ENCODE peak calls at places on chromosomes 1 and 21, in five cellular contexts. S is posterior cingulate gyrus; D is central memory CD4-positive, alpha-beta T cell; O is left ventricle myocardium superior; W is renal cortical epithelial cell. H is an unnamed sample.

GRCh38 chr1:157960773-157961172 is 32.7 kb upstream of the KIRREL1 start:
- DNase-seq in S (no peak), D (no peak), O (no peak), W (no peak), H (no peak)

GRCh38 chr1:89980605-89981004 is 14.3 kb upstream of the ZNF326 start:
- DNase-seq in S (no peak), D (no peak), O (no peak), W (no peak), H (no peak)

GRCh38 chr1:198935371-198935921 is 296.6 kb downstream of the PTPRC start:
- DNase-seq in S (peak; percentile 69), D (peak; percentile 25), O (peak; percentile 59), W (peak; percentile 96), H (peak; percentile 42)

GRCh38 chr1:114828251-114828650 is 26.4 kb upstream of the SYCP1 start:
- DNase-seq in S (no peak), D (no peak), O (no peak), W (peak; percentile 16), H (no peak)

GRCh38 chr1:9293512-9294439 is 1.1 kb downstream of the SPSB1 start:
- DNase-seq in S (no peak), D (peak; percentile 43), O (peak; percentile 64), W (peak; percentile 52), H (no peak)

GRCh38 chr1:3595949-3596348 is 15.4 kb downstream of the MEGF6 start:
- DNase-seq in S (no peak), D (no peak), O (no peak), W (no peak), H (no peak)

GRCh38 chr1:53246261-53247134 is 8.2 kb upstream of the MAGOH start:
- DNase-seq in S (no peak), D (no peak), O (no peak), W (no peak), H (no peak)

GRCh38 chr1:218366322-218367052 is 21.4 kb downstream of the TGFB2 start:
- DNase-seq in S (no peak), D (no peak), O (no peak), W (no peak), H (no peak)

GRCh38 chr1:180235077-180235501 is 5.0 kb downstream of the LHX4 start:
- DNase-seq in S (no peak), D (no peak), O (no peak), W (no peak), H (no peak)

GRCh38 chr1:48039088-48040049 is 42.2 kb upstream of the TRABD2B start:
- DNase-seq in S (no peak), D (no peak), O (no peak), W (peak; percentile 74), H (no peak)

GRCh38 chr1:7646981-7647901 is 123.9 kb upstream of the VAMP3 start:
- DNase-seq in S (peak; percentile 74), D (peak; percentile 32), O (peak; percentile 85), W (peak; percentile 16), H (peak; percentile 23)

GRCh38 chr21:32772281-32773047 is 909 bp upstream of the PAXBP1 start:
- DNase-seq in S (no peak), D (peak; percentile 44), O (no peak), W (peak; percentile 70), H (no peak)

GRCh38 chr1:44168520-44169098 is 27.2 kb upstream of the KLF18 start:
- DNase-seq in S (no peak), D (no peak), O (no peak), W (no peak), H (no peak)

GRCh38 chr1:178275553-178275952 is 181.6 kb downstream of the RASAL2 start:
- DNase-seq in S (no peak), D (no peak), O (no peak), W (no peak), H (no peak)

GRCh38 chr1:23470282-23471070 is 13.5 kb downstream of the ASAP3 start:
- DNase-seq in S (no peak), D (no peak), O (peak; percentile 76), W (peak; percentile 84), H (no peak)

GRCh38 chr1:76713535-76713934 is 153.7 kb upstream of the ST6GALNAC5 start:
- DNase-seq in S (no peak), D (no peak), O (no peak), W (no peak), H (no peak)

GRCh38 chr1:172351347-172351746 is 69.1 kb upstream of the C1orf105 start:
- DNase-seq in S (no peak), D (no peak), O (no peak), W (no peak), H (no peak)

GRCh38 chr1:79079770-79080169 is 73.2 kb upstream of the ADGRL4 start:
- DNase-seq in S (no peak), D (no peak), O (peak; percentile 20), W (peak; percentile 99), H (no peak)

GRCh38 chr1:11768821-11769220 is 6.8 kb downstream of the C1orf167 start:
- DNase-seq in S (no peak), D (no peak), O (no peak), W (no peak), H (no peak)

GRCh38 chr1:81800741-81801031 is at the start of gene ADGRL2:
- DNase-seq in S (peak; percentile 8), D (no peak), O (peak; percentile 76), W (no peak), H (no peak)

GRCh38 chr1:164440222-164440621 is 118.8 kb upstream of the PBX1 start:
- DNase-seq in S (no peak), D (no peak), O (no peak), W (peak; percentile 1), H (no peak)

GRCh38 chr1:86062458-86062857 is 94.1 kb downstream of the COL24A1 start:
- DNase-seq in S (no peak), D (no peak), O (no peak), W (no peak), H (no peak)

GRCh38 chr1:119083479-119083878 is 57.0 kb downstream of the WARS2 start:
- DNase-seq in S (no peak), D (no peak), O (no peak), W (no peak), H (no peak)

GRCh38 chr1:161958425-161958824 is 65.2 kb downstream of the OLFML2B start:
- DNase-seq in S (peak; percentile 70), D (no peak), O (no peak), W (peak; percentile 15), H (peak; percentile 9)

GRCh38 chr1:5720045-5720444 is 272.2 kb downstream of the NPHP4 start:
- DNase-seq in S (no peak), D (no peak), O (no peak), W (no peak), H (no peak)

GRCh38 chr1:64107587-64107986 is 95.8 kb upstream of the UBE2U start:
- DNase-seq in S (no peak), D (no peak), O (no peak), W (no peak), H (no peak)

GRCh38 chr1:239706245-239706892 is 320.0 kb downstream of the CHRM3 start:
- DNase-seq in S (no peak), D (no peak), O (no peak), W (no peak), H (no peak)

GRCh38 chr1:210378721-210379120 is 50.0 kb downstream of the HHAT start:
- DNase-seq in S (no peak), D (no peak), O (no peak), W (no peak), H (no peak)

GRCh38 chr21:36693144-36694040 is 5.5 kb upstream of the SIM2 start:
- DNase-seq in S (no peak), D (no peak), O (no peak), W (no peak), H (no peak)

GRCh38 chr1:85157436-85157835 is 43.4 kb downstream of the SYDE2 start:
- DNase-seq in S (no peak), D (no peak), O (no peak), W (no peak), H (no peak)

GRCh38 chr1:185974367-185974766 is 240.2 kb downstream of the HMCN1 start:
- DNase-seq in S (no peak), D (no peak), O (no peak), W (no peak), H (no peak)

GRCh38 chr1:229067546-229067945 is 203.4 kb upstream of the RAB4A start:
- DNase-seq in S (no peak), D (no peak), O (no peak), W (no peak), H (no peak)

GRCh38 chr1:44476891-44477290 is 71.8 kb downstream of the RNF220 start:
- DNase-seq in S (no peak), D (no peak), O (no peak), W (no peak), H (no peak)

GRCh38 chr1:22107126-22107525 is 35.8 kb downstream of the WNT4 start:
- DNase-seq in S (no peak), D (no peak), O (no peak), W (peak; percentile 65), H (no peak)

GRCh38 chr1:162676767-162677166 is 44.5 kb downstream of the DDR2 start:
- DNase-seq in S (no peak), D (no peak), O (no peak), W (no peak), H (no peak)

H was measured in caudate nucleus.